ENCODE peak calls at places on chromosomes 5 and 9, in five cellular contexts. O is spleen, S is lower lobe of right lung, X is left ventricle myocardium inferior, A is astrocyte. L is an unnamed sample.

GRCh38 chr9:114223564-114224246 is 68.4 kb downstream of the COL27A1 start:
- DNase-seq in A (peak; percentile 78), X (no peak), O (no peak), S (no peak), L (no peak)

GRCh38 chr9:38408719-38409118 is 15.5 kb downstream of the IGFBPL1 start:
- DNase-seq in S (no peak), O (no peak), X (no peak), A (no peak), L (no peak)

GRCh38 chr9:131095666-131096489 is 453 bp upstream of the AIF1L start:
- DNase-seq in A (no peak), X (no peak), S (no peak), O (no peak), L (no peak)

GRCh38 chr9:120441446-120442279 is 138.3 kb downstream of the CDK5RAP2 start:
- DNase-seq in A (peak; percentile 98), S (no peak), X (no peak), O (no peak), L (no peak)

GRCh38 chr5:114361724-114362196 is at the start of gene KCNN2:
- DNase-seq in X (peak; percentile 83), O (peak; percentile 85), A (peak; percentile 49), S (peak; percentile 69), L (peak; percentile 84)

GRCh38 chr9:97714435-97714834 is 17.3 kb upstream of the XPA start:
- DNase-seq in O (no peak), S (no peak), X (no peak), A (peak; percentile 72), L (no peak)

GRCh38 chr5:172055421-172055820 is 49.0 kb upstream of the FBXW11 start:
- DNase-seq in O (no peak), A (no peak), S (no peak), X (no peak), L (no peak)

GRCh38 chr9:116096853-116097252 is 56.7 kb upstream of the PAPPA start:
- DNase-seq in X (no peak), O (no peak), A (no peak), S (no peak), L (no peak)

GRCh38 chr9:96449522-96449843 is 486 bp upstream of the HABP4 start:
- DNase-seq in S (no peak), O (no peak), A (peak; percentile 10), X (no peak), L (no peak)

GRCh38 chr5:53170748-53171349 is 61.3 kb upstream of the MOCS2 start:
- DNase-seq in X (no peak), O (no peak), A (peak; percentile 12), S (no peak), L (no peak)

GRCh38 chr9:101711330-101711941 is 27.0 kb downstream of the GRIN3A start:
- DNase-seq in A (no peak), X (no peak), O (no peak), S (no peak), L (no peak)

GRCh38 chr5:145982572-145983314 is 46.4 kb downstream of the SH3RF2 start:
- DNase-seq in O (no peak), A (no peak), X (no peak), S (no peak), L (no peak)

GRCh38 chr5:71533614-71534013 is 53.5 kb upstream of the MCCC2 start:
- DNase-seq in X (no peak), A (no peak), O (no peak), S (no peak), L (no peak)

GRCh38 chr9:22446589-22446949 is at the start of gene DMRTA1:
- DNase-seq in X (peak; percentile 84), S (peak; percentile 83), A (peak; percentile 58), O (peak; percentile 83), L (peak; percentile 92)

GRCh38 chr5:5347442-5347841 is 75.0 kb upstream of the ICE1 start:
- DNase-seq in S (no peak), A (no peak), O (no peak), X (no peak), L (no peak)

GRCh38 chr9:125763373-125763772 is 16.2 kb downstream of the PBX3 start:
- DNase-seq in A (peak; percentile 62), O (no peak), X (no peak), S (no peak), L (no peak)

GRCh38 chr9:128555180-128555721 is 2.9 kb downstream of the SPTAN1 start:
- DNase-seq in A (peak; percentile 78), S (no peak), O (no peak), X (no peak), L (no peak)

GRCh38 chr9:120909904-120910303 is 16.7 kb downstream of the TRAF1 start:
- DNase-seq in O (no peak), S (no peak), X (no peak), A (no peak), L (no peak)

GRCh38 chr5:169893586-169893985 is 86.7 kb downstream of the INSYN2B start:
- DNase-seq in S (no peak), X (no peak), O (no peak), A (peak; percentile 85), L (no peak)

GRCh38 chr9:115035872-115036612 is 81.9 kb downstream of the TNC start:
- DNase-seq in X (no peak), A (peak; percentile 99), S (no peak), O (no peak), L (no peak)

GRCh38 chr5:124843596-124843899 is 97.1 kb upstream of the ZNF608 start:
- DNase-seq in S (no peak), O (no peak), X (no peak), A (no peak), L (no peak)

GRCh38 chr5:172777381-172778222 is 6.6 kb upstream of the DUSP1 start:
- DNase-seq in A (peak; percentile 76), O (peak; percentile 98), S (peak; percentile 93), X (peak; percentile 85), L (peak; percentile 92)

GRCh38 chr5:52784741-52785140 is 3.0 kb upstream of the ITGA1 start:
- DNase-seq in X (no peak), S (no peak), A (no peak), O (no peak), L (no peak)

GRCh38 chr5:172455511-172456061 is 1.3 kb upstream of the SH3PXD2B start:
- DNase-seq in X (no peak), O (no peak), A (peak; percentile 67), S (no peak), L (no peak)

GRCh38 chr9:36542355-36542754 is 30.3 kb upstream of the MELK start:
- DNase-seq in S (no peak), A (no peak), X (no peak), O (no peak), L (no peak)

GRCh38 chr5:18533137-18533536 is 898.9 kb downstream of the TAF11L14 start:
- DNase-seq in S (no peak), A (no peak), X (no peak), O (peak; percentile 67), L (no peak)

GRCh38 chr9:93460689-93461413 is 7.5 kb upstream of the FAM120AOS start:
- DNase-seq in A (no peak), X (no peak), S (no peak), O (no peak), L (no peak)

DNA sequence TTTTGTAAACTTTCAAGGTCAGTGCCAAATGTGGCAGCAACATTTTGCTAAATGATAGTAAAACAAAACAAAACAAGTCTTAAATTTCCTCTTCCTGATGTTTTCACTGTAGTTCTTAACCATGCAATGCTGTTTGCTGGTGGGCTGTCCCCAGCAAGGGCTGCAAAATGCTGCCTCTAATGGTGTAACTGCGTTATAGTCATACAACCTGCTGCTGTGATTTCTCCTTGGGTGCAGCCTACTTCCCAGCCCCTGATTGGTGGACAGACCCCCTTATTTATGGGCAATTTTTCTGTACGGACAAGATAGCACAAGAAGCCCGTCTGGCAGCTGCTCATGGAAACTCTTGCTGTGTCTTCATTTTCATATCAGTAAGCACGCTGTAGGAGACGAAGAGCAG is 26.6 kb upstream of the PIP5K1B start:
- DNase-seq in X (no peak), O (no peak), A (no peak), S (no peak), L (no peak)
- TF ChIP-seq CTCF in X (peak; percentile 54), O (peak; percentile 25), A (no peak), S (peak; percentile 10), L (peak; percentile 14)

DNA sequence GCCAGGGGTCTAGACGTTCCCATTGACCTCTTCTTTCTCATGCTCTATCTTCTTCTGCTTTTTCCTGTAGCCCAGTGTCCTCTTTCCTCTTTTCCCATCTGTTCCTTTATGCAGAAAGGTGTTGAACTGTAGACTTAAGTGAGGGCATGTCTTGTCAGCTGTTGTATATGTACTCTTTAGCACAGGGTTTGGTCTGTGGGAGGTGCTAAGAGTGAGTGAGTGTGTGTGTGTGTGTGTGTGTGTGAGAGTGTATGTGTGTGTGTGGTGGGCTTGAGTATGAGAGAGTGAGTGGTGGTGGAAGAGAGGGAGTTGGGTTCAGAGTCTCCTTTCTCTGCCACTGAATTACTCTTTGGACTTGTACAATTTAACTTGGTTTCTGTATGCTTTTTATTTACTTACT is 10.3 kb upstream of the ROPN1L start:
- DNase-seq in X (no peak), S (no peak), O (no peak), A (no peak), L (no peak)
- H3K27ac ChIP-seq in X (no peak overlapping the region), S (no peak overlapping the region), O (no peak overlapping the region), A (no peak overlapping the region), L (no peak overlapping the region)

GRCh38 chr9:91736311-91736710 is 213.7 kb downstream of the ROR2 start:
- DNase-seq in S (no peak), O (peak; percentile 63), A (no peak), X (no peak), L (no peak)
- TF ChIP-seq CTCF in S (no peak), O (no peak), A (no peak), X (no peak), L (no peak)

GRCh38 chr5:88831856-88832255 is 51.1 kb downstream of the MEF2C start:
- DNase-seq in O (no peak), A (no peak), S (no peak), X (no peak), L (no peak)
- H3K27ac ChIP-seq in O (peak overlapping the region; percentile 85), A (no peak overlapping the region), S (no peak overlapping the region), X (peak overlapping the region; percentile 89), L (no peak overlapping the region)

GRCh38 chr9:34334916-34335315 is 5.5 kb downstream of the NUDT2 start:
- DNase-seq in S (no peak), O (no peak), A (no peak), X (no peak), L (no peak)

GRCh38 chr9:34334337-34334824 is 5.0 kb downstream of the NUDT2 start:
- DNase-seq in O (no peak), S (no peak), A (no peak), X (no peak), L (no peak)

GRCh38 chr9:34338664-34339063 is 9.3 kb downstream of the NUDT2 start:
- DNase-seq in S (no peak), X (no peak), O (no peak), A (no peak), L (no peak)

GRCh38 chr9:34335376-34335775 is 6.0 kb downstream of the NUDT2 start:
- DNase-seq in X (no peak), A (no peak), O (no peak), S (no peak), L (no peak)

GRCh38 chr9:34337404-34337803 is 8.0 kb downstream of the NUDT2 start:
- DNase-seq in A (no peak), O (no peak), S (no peak), X (no peak), L (no peak)
- TF ChIP-seq CTCF in A (peak; percentile 30), O (no peak), S (no peak), X (no peak), L (no peak)

GRCh38 chr5:98933446-98934072 is 4.8 kb upstream of the CHD1 start:
- DNase-seq in A (no peak), X (no peak), O (no peak), S (no peak), L (no peak)
- H3K27ac ChIP-seq in A (no peak overlapping the region), X (peak overlapping the region; percentile 54), O (peak overlapping the region; percentile 75), S (peak overlapping the region; percentile 66), L (peak overlapping the region; percentile 74)

L was measured in upper lobe of right lung.